ENCODE peak calls at places on chromosome 13, in six cellular contexts. One of them, this sample, is unnamed. For H3K9me3, the result is how much of the 10 kb centered on the place peaks cover.

GRCh38 chr13:107968470-107968869 is 246.9 kb downstream of the LIG4 start:
- DNase-seq in psoas muscle: no peak
- DNase-seq in aorta: no peak
- DNase-seq in PC-9: no peak
- DNase-seq in left ventricle myocardium inferior: no peak
- DNase-seq in CD4-positive, CD25-positive, alpha-beta regulatory T cell: no peak
- DNase-seq in this sample: no peak

GRCh38 chr13:27775943-27776342 is 16.3 kb upstream of the GSX1 start:
- DNase-seq in psoas muscle: no peak
- DNase-seq in CD4-positive, CD25-positive, alpha-beta regulatory T cell: no peak
- DNase-seq in left ventricle myocardium inferior: no peak
- DNase-seq in aorta: no peak
- DNase-seq in PC-9: no peak
- DNase-seq in this sample: no peak

GRCh38 chr13:79445968-79446645 is 34.8 kb upstream of the NDFIP2 start:
- DNase-seq in CD4-positive, CD25-positive, alpha-beta regulatory T cell: peak
- DNase-seq in psoas muscle: no peak
- DNase-seq in left ventricle myocardium inferior: no peak
- DNase-seq in PC-9: no peak
- DNase-seq in aorta: no peak
- DNase-seq in this sample: no peak

GRCh38 chr13:68748038-68748437 is 1359.6 kb upstream of the ATXN8OS start:
- DNase-seq in aorta: no peak
- DNase-seq in psoas muscle: no peak
- DNase-seq in PC-9: no peak
- DNase-seq in left ventricle myocardium inferior: no peak
- DNase-seq in CD4-positive, CD25-positive, alpha-beta regulatory T cell: no peak
- DNase-seq in this sample: no peak

GRCh38 chr13:75173457-75174356 is 308.3 kb downstream of the TBC1D4 start:
- DNase-seq in left ventricle myocardium inferior: no peak
- DNase-seq in PC-9: no peak
- DNase-seq in psoas muscle: no peak
- DNase-seq in aorta: no peak
- DNase-seq in CD4-positive, CD25-positive, alpha-beta regulatory T cell: no peak
- DNase-seq in this sample: no peak

GRCh38 chr13:26132756-26133155 is 80.9 kb upstream of the SHISA2 start:
- DNase-seq in CD4-positive, CD25-positive, alpha-beta regulatory T cell: no peak
- DNase-seq in psoas muscle: no peak
- DNase-seq in PC-9: no peak
- DNase-seq in left ventricle myocardium inferior: no peak
- DNase-seq in aorta: no peak
- DNase-seq in this sample: no peak

GRCh38 chr13:45280751-45281634 is 60.0 kb downstream of the TPT1 start:
- DNase-seq in left ventricle myocardium inferior: peak
- DNase-seq in aorta: peak
- DNase-seq in PC-9: peak
- DNase-seq in CD4-positive, CD25-positive, alpha-beta regulatory T cell: peak
- DNase-seq in psoas muscle: peak
- DNase-seq in this sample: peak

GRCh38 chr13:45242070-45242469 is 41.2 kb upstream of the KCTD4 start:
- DNase-seq in aorta: no peak
- DNase-seq in CD4-positive, CD25-positive, alpha-beta regulatory T cell: no peak
- DNase-seq in left ventricle myocardium inferior: no peak
- DNase-seq in PC-9: peak
- DNase-seq in psoas muscle: no peak
- DNase-seq in this sample: no peak

GRCh38 chr13:106690779-106691178 is 122.8 kb upstream of the ARGLU1 start:
- DNase-seq in psoas muscle: no peak
- DNase-seq in CD4-positive, CD25-positive, alpha-beta regulatory T cell: no peak
- DNase-seq in PC-9: no peak
- DNase-seq in left ventricle myocardium inferior: no peak
- DNase-seq in aorta: no peak
- DNase-seq in this sample: no peak

GRCh38 chr13:45373116-45373606 is 32.2 kb upstream of the TPT1 start:
- DNase-seq in psoas muscle: no peak
- DNase-seq in left ventricle myocardium inferior: no peak
- DNase-seq in CD4-positive, CD25-positive, alpha-beta regulatory T cell: no peak
- DNase-seq in aorta: no peak
- DNase-seq in PC-9: no peak
- DNase-seq in this sample: no peak

GRCh38 chr13:32036762-32037161 is 5.2 kb downstream of the FRY start:
- DNase-seq in PC-9: no peak
- DNase-seq in psoas muscle: no peak
- DNase-seq in aorta: no peak
- DNase-seq in left ventricle myocardium inferior: no peak
- DNase-seq in CD4-positive, CD25-positive, alpha-beta regulatory T cell: no peak
- DNase-seq in this sample: no peak
- H3K4me3 ChIP-seq in PC-9: no peak
- H3K4me3 ChIP-seq in psoas muscle: no peak
- H3K4me3 ChIP-seq in aorta: peak
- H3K4me3 ChIP-seq in left ventricle myocardium inferior: no peak
- H3K4me3 ChIP-seq in CD4-positive, CD25-positive, alpha-beta regulatory T cell: no peak
- H3K4me3 ChIP-seq in this sample: no peak

DNA sequence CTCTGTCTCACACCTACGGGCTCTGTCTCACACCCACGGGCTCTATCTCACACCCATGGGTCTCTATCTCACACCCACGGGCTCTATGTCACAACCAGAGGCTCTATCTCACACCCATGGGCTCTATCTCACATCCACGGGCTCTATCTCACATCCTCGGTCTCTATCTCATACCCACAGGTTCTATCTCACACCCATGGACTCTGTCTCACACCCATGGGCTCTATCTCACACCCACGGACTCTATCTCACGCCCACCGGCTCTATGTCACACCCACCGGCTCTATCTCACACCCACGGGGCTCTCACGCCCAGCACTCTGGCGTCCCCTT is 73.9 kb downstream of the COL4A2 start:
- DNase-seq in psoas muscle: no peak
- DNase-seq in CD4-positive, CD25-positive, alpha-beta regulatory T cell: no peak
- DNase-seq in aorta: peak
- DNase-seq in left ventricle myocardium inferior: no peak
- DNase-seq in PC-9: no peak
- DNase-seq in this sample: no peak
- H3K9me3 ChIP-seq in psoas muscle: under half
- H3K9me3 ChIP-seq in CD4-positive, CD25-positive, alpha-beta regulatory T cell: under half
- H3K9me3 ChIP-seq in aorta: under half
- H3K9me3 ChIP-seq in left ventricle myocardium inferior: under half
- H3K9me3 ChIP-seq in PC-9: under half
- H3K9me3 ChIP-seq in this sample: under half

GRCh38 chr13:71156550-71156949 is 710.5 kb downstream of the DACH1 start:
- DNase-seq in psoas muscle: no peak
- DNase-seq in CD4-positive, CD25-positive, alpha-beta regulatory T cell: no peak
- DNase-seq in aorta: no peak
- DNase-seq in PC-9: no peak
- DNase-seq in left ventricle myocardium inferior: no peak
- DNase-seq in this sample: no peak
- H3K4me3 ChIP-seq in psoas muscle: no peak
- H3K4me3 ChIP-seq in CD4-positive, CD25-positive, alpha-beta regulatory T cell: no peak
- H3K4me3 ChIP-seq in aorta: no peak
- H3K4me3 ChIP-seq in PC-9: no peak
- H3K4me3 ChIP-seq in left ventricle myocardium inferior: no peak
- H3K4me3 ChIP-seq in this sample: no peak

DNA sequence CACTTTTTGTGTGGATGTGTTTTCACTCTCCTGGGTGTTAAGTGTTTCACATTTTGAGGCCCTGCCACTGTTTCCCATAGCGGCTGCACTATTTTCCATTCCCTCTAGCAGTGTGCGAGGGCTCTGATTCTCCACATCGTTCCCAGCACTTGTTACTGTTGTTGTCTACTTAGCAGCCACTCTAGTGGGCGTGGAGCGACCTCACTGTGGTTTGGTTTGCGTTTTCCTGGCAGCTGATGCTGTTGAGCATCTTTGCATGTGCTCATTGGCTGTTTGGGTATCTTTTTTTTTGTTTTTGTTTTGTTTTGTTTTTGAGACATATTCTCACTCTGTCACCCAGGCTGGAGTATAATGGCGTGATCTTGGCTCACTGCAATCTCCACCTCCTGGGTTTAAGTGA is 14.4 kb downstream of the NAXD start:
- DNase-seq in left ventricle myocardium inferior: no peak
- DNase-seq in psoas muscle: no peak
- DNase-seq in PC-9: no peak
- DNase-seq in CD4-positive, CD25-positive, alpha-beta regulatory T cell: peak
- DNase-seq in aorta: no peak
- DNase-seq in this sample: no peak
- H3K9me3 ChIP-seq in left ventricle myocardium inferior: under half
- H3K9me3 ChIP-seq in psoas muscle: under half
- H3K9me3 ChIP-seq in PC-9: under half
- H3K9me3 ChIP-seq in CD4-positive, CD25-positive, alpha-beta regulatory T cell: under half
- H3K9me3 ChIP-seq in aorta: under half
- H3K9me3 ChIP-seq in this sample: under half

GRCh38 chr13:113491418-113491883 is 940 bp upstream of the DCUN1D2 start:
- DNase-seq in PC-9: peak
- DNase-seq in CD4-positive, CD25-positive, alpha-beta regulatory T cell: no peak
- DNase-seq in psoas muscle: peak
- DNase-seq in aorta: no peak
- DNase-seq in left ventricle myocardium inferior: peak
- DNase-seq in this sample: no peak

GRCh38 chr13:113488283-113488682 is 2.2 kb downstream of the DCUN1D2 start:
- DNase-seq in aorta: no peak
- DNase-seq in left ventricle myocardium inferior: no peak
- DNase-seq in PC-9: no peak
- DNase-seq in CD4-positive, CD25-positive, alpha-beta regulatory T cell: no peak
- DNase-seq in psoas muscle: no peak
- DNase-seq in this sample: no peak

GRCh38 chr13:113489171-113489548 is 1.4 kb downstream of the DCUN1D2 start:
- DNase-seq in CD4-positive, CD25-positive, alpha-beta regulatory T cell: no peak
- DNase-seq in psoas muscle: no peak
- DNase-seq in PC-9: peak
- DNase-seq in aorta: no peak
- DNase-seq in left ventricle myocardium inferior: no peak
- DNase-seq in this sample: no peak

GRCh38 chr13:113490496-113491417 is at the start of gene DCUN1D2:
- DNase-seq in CD4-positive, CD25-positive, alpha-beta regulatory T cell: peak
- DNase-seq in left ventricle myocardium inferior: peak
- DNase-seq in aorta: peak
- DNase-seq in psoas muscle: peak
- DNase-seq in PC-9: peak
- DNase-seq in this sample: peak

DNA sequence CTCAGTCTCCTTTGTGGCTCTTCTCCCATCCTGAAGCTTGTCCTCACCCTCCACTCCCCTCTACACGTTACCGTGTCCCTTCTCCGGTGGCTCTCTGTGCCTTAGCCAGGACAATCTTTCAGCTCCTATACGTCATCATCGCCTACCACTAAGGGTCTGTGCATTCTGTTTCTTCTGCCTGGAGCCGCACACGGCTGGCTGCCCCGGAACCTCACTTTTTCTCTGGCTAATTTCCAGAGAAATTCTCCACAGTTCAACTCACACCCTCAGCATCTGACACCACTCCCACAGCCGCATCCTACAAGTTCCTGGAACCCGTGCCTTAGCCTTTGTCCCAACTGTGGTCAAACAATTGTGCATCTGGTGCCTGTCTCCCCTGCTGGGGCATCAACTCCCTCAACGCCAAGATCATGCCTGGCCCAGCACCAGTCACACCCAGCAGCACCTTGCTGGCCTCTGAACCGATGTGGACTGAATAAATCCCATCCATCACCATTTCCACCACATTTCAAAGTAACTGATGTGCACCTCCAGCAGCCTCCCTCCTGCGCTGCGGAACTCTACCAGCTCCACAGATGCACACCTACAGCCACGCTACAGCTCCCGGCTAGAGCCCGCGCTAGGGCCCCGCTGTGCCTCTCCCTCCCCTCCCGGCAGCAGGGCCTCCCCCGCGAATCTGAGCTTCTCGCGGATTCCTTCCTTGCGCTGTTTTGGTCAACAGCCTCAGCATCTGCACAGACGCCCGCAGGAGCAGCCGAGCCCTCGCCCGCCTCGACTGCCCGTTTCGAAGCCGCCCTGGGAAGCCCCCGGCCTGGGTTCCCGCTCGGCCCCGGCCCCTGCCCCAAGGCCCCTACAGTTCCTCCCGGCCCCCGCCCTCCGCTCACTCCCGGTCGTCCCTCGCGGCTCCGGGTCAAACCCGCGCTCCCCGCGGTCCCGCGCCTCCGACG is 689 bp downstream of the DCUN1D2 start:
- DNase-seq in aorta: no peak
- DNase-seq in psoas muscle: no peak
- DNase-seq in PC-9: peak
- DNase-seq in left ventricle myocardium inferior: no peak
- DNase-seq in CD4-positive, CD25-positive, alpha-beta regulatory T cell: peak
- DNase-seq in this sample: peak
- H3K4me3 ChIP-seq in aorta: peak
- H3K4me3 ChIP-seq in psoas muscle: peak
- H3K4me3 ChIP-seq in PC-9: peak
- H3K4me3 ChIP-seq in left ventricle myocardium inferior: peak
- H3K4me3 ChIP-seq in CD4-positive, CD25-positive, alpha-beta regulatory T cell: peak
- H3K4me3 ChIP-seq in this sample: peak

GRCh38 chr13:110964229-110965037 is 49.6 kb upstream of the ANKRD10 start:
- DNase-seq in aorta: no peak
- DNase-seq in CD4-positive, CD25-positive, alpha-beta regulatory T cell: peak
- DNase-seq in left ventricle myocardium inferior: no peak
- DNase-seq in PC-9: no peak
- DNase-seq in psoas muscle: no peak
- DNase-seq in this sample: no peak

GRCh38 chr13:110963554-110963970 is 48.7 kb upstream of the ANKRD10 start:
- DNase-seq in CD4-positive, CD25-positive, alpha-beta regulatory T cell: no peak
- DNase-seq in aorta: no peak
- DNase-seq in left ventricle myocardium inferior: no peak
- DNase-seq in psoas muscle: no peak
- DNase-seq in PC-9: no peak
- DNase-seq in this sample: no peak

GRCh38 chr13:110965038-110965754 is 50.3 kb upstream of the ANKRD10 start:
- DNase-seq in CD4-positive, CD25-positive, alpha-beta regulatory T cell: peak
- DNase-seq in aorta: no peak
- DNase-seq in PC-9: peak
- DNase-seq in left ventricle myocardium inferior: no peak
- DNase-seq in psoas muscle: no peak
- DNase-seq in this sample: no peak

GRCh38 chr13:110960219-110960618 is 45.4 kb upstream of the ANKRD10 start:
- DNase-seq in PC-9: no peak
- DNase-seq in aorta: no peak
- DNase-seq in psoas muscle: no peak
- DNase-seq in left ventricle myocardium inferior: no peak
- DNase-seq in CD4-positive, CD25-positive, alpha-beta regulatory T cell: no peak
- DNase-seq in this sample: no peak

GRCh38 chr13:110961959-110962358 is 47.1 kb upstream of the ANKRD10 start:
- DNase-seq in aorta: no peak
- DNase-seq in psoas muscle: no peak
- DNase-seq in left ventricle myocardium inferior: no peak
- DNase-seq in CD4-positive, CD25-positive, alpha-beta regulatory T cell: no peak
- DNase-seq in PC-9: no peak
- DNase-seq in this sample: no peak
- H3K9me3 ChIP-seq in aorta: under half
- H3K9me3 ChIP-seq in psoas muscle: under half
- H3K9me3 ChIP-seq in left ventricle myocardium inferior: under half
- H3K9me3 ChIP-seq in CD4-positive, CD25-positive, alpha-beta regulatory T cell: under half
- H3K9me3 ChIP-seq in PC-9: under half
- H3K9me3 ChIP-seq in this sample: under half

GRCh38 chr13:37164635-37165034 is 59.2 kb upstream of the CSNK1A1L start:
- DNase-seq in psoas muscle: no peak
- DNase-seq in aorta: no peak
- DNase-seq in CD4-positive, CD25-positive, alpha-beta regulatory T cell: no peak
- DNase-seq in left ventricle myocardium inferior: no peak
- DNase-seq in PC-9: no peak
- DNase-seq in this sample: no peak
- H3K4me3 ChIP-seq in psoas muscle: no peak
- H3K4me3 ChIP-seq in aorta: no peak
- H3K4me3 ChIP-seq in CD4-positive, CD25-positive, alpha-beta regulatory T cell: no peak
- H3K4me3 ChIP-seq in left ventricle myocardium inferior: no peak
- H3K4me3 ChIP-seq in PC-9: no peak
- H3K4me3 ChIP-seq in this sample: no peak

GRCh38 chr13:37289212-37289935 is 183.9 kb upstream of the CSNK1A1L start:
- DNase-seq in PC-9: no peak
- DNase-seq in CD4-positive, CD25-positive, alpha-beta regulatory T cell: no peak
- DNase-seq in left ventricle myocardium inferior: no peak
- DNase-seq in aorta: no peak
- DNase-seq in psoas muscle: no peak
- DNase-seq in this sample: no peak
- H3K9me3 ChIP-seq in PC-9: under half
- H3K9me3 ChIP-seq in CD4-positive, CD25-positive, alpha-beta regulatory T cell: under half
- H3K9me3 ChIP-seq in left ventricle myocardium inferior: under half
- H3K9me3 ChIP-seq in aorta: under half
- H3K9me3 ChIP-seq in psoas muscle: under half
- H3K9me3 ChIP-seq in this sample: under half

This sample was measured in naive thymus-derived CD4-positive, alpha-beta T cell.